ENCODE peak calls at places on chromosomes 2 and 18, in nine cellular contexts. One of them, this sample, is unnamed.

GRCh38 chr18:68406761-68407160 is 308.1 kb downstream of the TMX3 start:
- DNase-seq in PC-9: no peak
- DNase-seq in left ventricle myocardium inferior: no peak
- DNase-seq in tibial nerve: no peak
- DNase-seq in IMR-90: no peak
- DNase-seq in lower leg skin: no peak
- DNase-seq in brain microvascular endothelial cell: no peak
- DNase-seq in heart right ventricle: no peak
- DNase-seq in GM12878: no peak
- DNase-seq in this sample: no peak

GRCh38 chr2:101655941-101656422 is 41.5 kb upstream of the MAP4K4 start:
- DNase-seq in brain microvascular endothelial cell: no peak
- DNase-seq in tibial nerve: no peak
- DNase-seq in left ventricle myocardium inferior: no peak
- DNase-seq in PC-9: no peak
- DNase-seq in heart right ventricle: no peak
- DNase-seq in GM12878: no peak
- DNase-seq in lower leg skin: no peak
- DNase-seq in IMR-90: peak
- DNase-seq in this sample: no peak

GRCh38 chr2:238169708-238170251 is 11.0 kb downstream of the ERFE start:
- DNase-seq in heart right ventricle: no peak
- DNase-seq in left ventricle myocardium inferior: no peak
- DNase-seq in PC-9: peak
- DNase-seq in tibial nerve: no peak
- DNase-seq in brain microvascular endothelial cell: peak
- DNase-seq in lower leg skin: no peak
- DNase-seq in IMR-90: peak
- DNase-seq in GM12878: no peak
- DNase-seq in this sample: no peak

GRCh38 chr2:200901459-200902072 is 12.4 kb downstream of the NIF3L1 start:
- DNase-seq in lower leg skin: peak
- DNase-seq in brain microvascular endothelial cell: peak
- DNase-seq in heart right ventricle: no peak
- DNase-seq in PC-9: peak
- DNase-seq in tibial nerve: peak
- DNase-seq in GM12878: peak
- DNase-seq in left ventricle myocardium inferior: no peak
- DNase-seq in IMR-90: peak
- DNase-seq in this sample: peak

GRCh38 chr18:44795241-44795640 is 114.6 kb downstream of the SETBP1 start:
- DNase-seq in lower leg skin: no peak
- DNase-seq in left ventricle myocardium inferior: no peak
- DNase-seq in IMR-90: no peak
- DNase-seq in heart right ventricle: no peak
- DNase-seq in GM12878: no peak
- DNase-seq in brain microvascular endothelial cell: no peak
- DNase-seq in PC-9: no peak
- DNase-seq in tibial nerve: no peak
- DNase-seq in this sample: no peak

GRCh38 chr2:95063401-95063958 is 38.0 kb downstream of the MAL start:
- DNase-seq in tibial nerve: no peak
- DNase-seq in heart right ventricle: no peak
- DNase-seq in GM12878: no peak
- DNase-seq in IMR-90: no peak
- DNase-seq in PC-9: no peak
- DNase-seq in left ventricle myocardium inferior: no peak
- DNase-seq in brain microvascular endothelial cell: no peak
- DNase-seq in lower leg skin: no peak
- DNase-seq in this sample: no peak

GRCh38 chr2:124563415-124563814 is 538.3 kb downstream of the CNTNAP5 start:
- DNase-seq in lower leg skin: no peak
- DNase-seq in tibial nerve: no peak
- DNase-seq in GM12878: no peak
- DNase-seq in brain microvascular endothelial cell: no peak
- DNase-seq in heart right ventricle: no peak
- DNase-seq in IMR-90: no peak
- DNase-seq in left ventricle myocardium inferior: no peak
- DNase-seq in PC-9: no peak
- DNase-seq in this sample: no peak

GRCh38 chr18:23257686-23258565 is 122.6 kb downstream of the CABLES1 start:
- DNase-seq in left ventricle myocardium inferior: no peak
- DNase-seq in IMR-90: peak
- DNase-seq in heart right ventricle: no peak
- DNase-seq in tibial nerve: no peak
- DNase-seq in GM12878: no peak
- DNase-seq in brain microvascular endothelial cell: peak
- DNase-seq in lower leg skin: peak
- DNase-seq in PC-9: no peak
- DNase-seq in this sample: no peak

GRCh38 chr2:46506131-46506706 is 26.9 kb downstream of the TMEM247 start:
- DNase-seq in GM12878: no peak
- DNase-seq in IMR-90: no peak
- DNase-seq in tibial nerve: no peak
- DNase-seq in PC-9: no peak
- DNase-seq in heart right ventricle: no peak
- DNase-seq in brain microvascular endothelial cell: no peak
- DNase-seq in lower leg skin: no peak
- DNase-seq in left ventricle myocardium inferior: no peak
- DNase-seq in this sample: no peak

GRCh38 chr2:74741651-74742050 is 87.6 kb downstream of the SEMA4F start:
- DNase-seq in IMR-90: no peak
- DNase-seq in left ventricle myocardium inferior: no peak
- DNase-seq in heart right ventricle: no peak
- DNase-seq in PC-9: no peak
- DNase-seq in tibial nerve: no peak
- DNase-seq in lower leg skin: no peak
- DNase-seq in GM12878: no peak
- DNase-seq in brain microvascular endothelial cell: no peak
- DNase-seq in this sample: no peak

GRCh38 chr18:36622610-36623009 is 206.2 kb downstream of the TPGS2 start:
- DNase-seq in GM12878: no peak
- DNase-seq in brain microvascular endothelial cell: no peak
- DNase-seq in lower leg skin: no peak
- DNase-seq in PC-9: no peak
- DNase-seq in heart right ventricle: no peak
- DNase-seq in left ventricle myocardium inferior: no peak
- DNase-seq in IMR-90: no peak
- DNase-seq in tibial nerve: no peak
- DNase-seq in this sample: no peak
- H3K4me3 ChIP-seq in GM12878: no peak
- H3K4me3 ChIP-seq in brain microvascular endothelial cell: no peak
- H3K4me3 ChIP-seq in lower leg skin: no peak
- H3K4me3 ChIP-seq in PC-9: no peak
- H3K4me3 ChIP-seq in heart right ventricle: no peak
- H3K4me3 ChIP-seq in left ventricle myocardium inferior: no peak
- H3K4me3 ChIP-seq in IMR-90: no peak
- H3K4me3 ChIP-seq in tibial nerve: no peak
- H3K4me3 ChIP-seq in this sample: no peak

GRCh38 chr2:164954954-164955701 is at the start of gene SLC38A11:
- DNase-seq in IMR-90: no peak
- DNase-seq in left ventricle myocardium inferior: peak
- DNase-seq in GM12878: no peak
- DNase-seq in PC-9: no peak
- DNase-seq in tibial nerve: no peak
- DNase-seq in heart right ventricle: peak
- DNase-seq in brain microvascular endothelial cell: peak
- DNase-seq in lower leg skin: peak
- DNase-seq in this sample: no peak
- H3K4me3 ChIP-seq in IMR-90: peak
- H3K4me3 ChIP-seq in left ventricle myocardium inferior: peak
- H3K4me3 ChIP-seq in GM12878: no peak
- H3K4me3 ChIP-seq in PC-9: no peak
- H3K4me3 ChIP-seq in tibial nerve: peak
- H3K4me3 ChIP-seq in heart right ventricle: peak
- H3K4me3 ChIP-seq in brain microvascular endothelial cell: peak
- H3K4me3 ChIP-seq in lower leg skin: no peak
- H3K4me3 ChIP-seq in this sample: no peak

GRCh38 chr2:188291617-188292445 is at the start of gene GULP1:
- DNase-seq in GM12878: no peak
- DNase-seq in tibial nerve: peak
- DNase-seq in IMR-90: peak
- DNase-seq in left ventricle myocardium inferior: peak
- DNase-seq in heart right ventricle: peak
- DNase-seq in brain microvascular endothelial cell: peak
- DNase-seq in lower leg skin: peak
- DNase-seq in PC-9: peak
- DNase-seq in this sample: no peak
- H3K4me3 ChIP-seq in GM12878: no peak
- H3K4me3 ChIP-seq in tibial nerve: peak
- H3K4me3 ChIP-seq in IMR-90: peak
- H3K4me3 ChIP-seq in left ventricle myocardium inferior: peak
- H3K4me3 ChIP-seq in heart right ventricle: peak
- H3K4me3 ChIP-seq in brain microvascular endothelial cell: peak
- H3K4me3 ChIP-seq in lower leg skin: peak
- H3K4me3 ChIP-seq in PC-9: peak
- H3K4me3 ChIP-seq in this sample: no peak

GRCh38 chr18:55585050-55585449 is 2.9 kb downstream of the TCF4 start:
- DNase-seq in heart right ventricle: no peak
- DNase-seq in IMR-90: no peak
- DNase-seq in left ventricle myocardium inferior: no peak
- DNase-seq in lower leg skin: no peak
- DNase-seq in brain microvascular endothelial cell: no peak
- DNase-seq in PC-9: no peak
- DNase-seq in tibial nerve: no peak
- DNase-seq in GM12878: no peak
- DNase-seq in this sample: no peak

GRCh38 chr18:55585586-55586521 is 2.1 kb downstream of the TCF4 start:
- DNase-seq in tibial nerve: no peak
- DNase-seq in IMR-90: peak
- DNase-seq in GM12878: no peak
- DNase-seq in heart right ventricle: no peak
- DNase-seq in PC-9: no peak
- DNase-seq in left ventricle myocardium inferior: no peak
- DNase-seq in lower leg skin: no peak
- DNase-seq in brain microvascular endothelial cell: no peak
- DNase-seq in this sample: no peak

GRCh38 chr18:55579888-55580287 is 8.1 kb downstream of the TCF4 start:
- DNase-seq in brain microvascular endothelial cell: no peak
- DNase-seq in tibial nerve: no peak
- DNase-seq in PC-9: no peak
- DNase-seq in left ventricle myocardium inferior: no peak
- DNase-seq in IMR-90: no peak
- DNase-seq in GM12878: no peak
- DNase-seq in heart right ventricle: no peak
- DNase-seq in lower leg skin: no peak
- DNase-seq in this sample: no peak

GRCh38 chr18:55579471-55579870 is 8.5 kb downstream of the TCF4 start:
- DNase-seq in brain microvascular endothelial cell: no peak
- DNase-seq in lower leg skin: no peak
- DNase-seq in GM12878: no peak
- DNase-seq in IMR-90: peak
- DNase-seq in heart right ventricle: no peak
- DNase-seq in PC-9: no peak
- DNase-seq in tibial nerve: no peak
- DNase-seq in left ventricle myocardium inferior: no peak
- DNase-seq in this sample: no peak

GRCh38 chr18:55582325-55582724 is 5.7 kb downstream of the TCF4 start:
- DNase-seq in tibial nerve: no peak
- DNase-seq in heart right ventricle: no peak
- DNase-seq in left ventricle myocardium inferior: no peak
- DNase-seq in lower leg skin: no peak
- DNase-seq in PC-9: no peak
- DNase-seq in IMR-90: no peak
- DNase-seq in GM12878: no peak
- DNase-seq in brain microvascular endothelial cell: no peak
- DNase-seq in this sample: no peak
- H3K4me3 ChIP-seq in tibial nerve: no peak
- H3K4me3 ChIP-seq in heart right ventricle: no peak
- H3K4me3 ChIP-seq in left ventricle myocardium inferior: no peak
- H3K4me3 ChIP-seq in lower leg skin: no peak
- H3K4me3 ChIP-seq in PC-9: no peak
- H3K4me3 ChIP-seq in IMR-90: no peak
- H3K4me3 ChIP-seq in GM12878: no peak
- H3K4me3 ChIP-seq in brain microvascular endothelial cell: no peak
- H3K4me3 ChIP-seq in this sample: no peak

GRCh38 chr2:98028931-98029717 is 33.4 kb upstream of the TMEM131 start:
- DNase-seq in brain microvascular endothelial cell: peak
- DNase-seq in PC-9: no peak
- DNase-seq in tibial nerve: no peak
- DNase-seq in left ventricle myocardium inferior: no peak
- DNase-seq in GM12878: no peak
- DNase-seq in lower leg skin: no peak
- DNase-seq in heart right ventricle: no peak
- DNase-seq in IMR-90: no peak
- DNase-seq in this sample: no peak
- H3K4me3 ChIP-seq in brain microvascular endothelial cell: no peak
- H3K4me3 ChIP-seq in PC-9: no peak
- H3K4me3 ChIP-seq in tibial nerve: no peak
- H3K4me3 ChIP-seq in left ventricle myocardium inferior: no peak
- H3K4me3 ChIP-seq in GM12878: no peak
- H3K4me3 ChIP-seq in lower leg skin: no peak
- H3K4me3 ChIP-seq in heart right ventricle: no peak
- H3K4me3 ChIP-seq in IMR-90: no peak
- H3K4me3 ChIP-seq in this sample: no peak

This sample was measured in GM12865.